ENCODE peak calls at places on chromosomes 2 and 18, in four cellular contexts. C is cardiac muscle cell; Y is CD4-positive, alpha-beta T cell; M is WERI-Rb-1. H is an unnamed sample.

GRCh38 chr2:165070089-165070488 is 114.8 kb upstream of the SLC38A11 start:
- DNase-seq in C (no peak), Y (no peak), M (no peak), H (no peak)

GRCh38 chr2:182404102-182404501 is 22.7 kb downstream of the PDE1A start:
- DNase-seq in C (peak), Y (no peak), M (no peak), H (peak)

GRCh38 chr18:11149441-11150270 is at the start of gene PIEZO2:
- DNase-seq in C (peak), Y (no peak), M (peak), H (peak)

GRCh38 chr2:157785866-157786662 is 90.1 kb downstream of the ACVR1 start:
- DNase-seq in C (no peak), Y (no peak), M (peak), H (no peak)

GRCh38 chr2:72136933-72137497 is 10.6 kb downstream of the CYP26B1 start:
- DNase-seq in C (no peak), Y (no peak), M (no peak), H (no peak)

GRCh38 chr18:24014062-24014985 is at the start of gene TTC39C:
- DNase-seq in C (peak), Y (peak), M (peak), H (peak)

GRCh38 chr2:23599691-23600090 is 214.7 kb downstream of the KLHL29 start:
- DNase-seq in C (no peak), Y (no peak), M (no peak), H (no peak)

GRCh38 chr2:126736133-126736874 is 80.3 kb downstream of the GYPC start:
- DNase-seq in C (peak), Y (no peak), M (no peak), H (no peak)

GRCh38 chr2:144659731-144660275 is 139.9 kb upstream of the ZEB2 start:
- DNase-seq in C (peak), Y (peak), M (no peak), H (no peak)

GRCh38 chr2:45857848-45858520 is 206.5 kb downstream of the PRKCE start:
- DNase-seq in C (no peak), Y (no peak), M (no peak), H (no peak)

H was measured in dermis microvascular lymphatic vessel endothelial cell.